ENCODE peak calls at places on chromosomes 16 and 17, in six cellular contexts. R, C, X, A, E and B are unnamed samples.

GRCh38 chr16:426115-426905 is 861 bp downstream of the RAB11FIP3 start:
- DNase-seq in R (no peak), C (no peak), X (no peak), A (peak; percentile 26), E (no peak), B (no peak)

GRCh38 chr17:48259710-48260291 is 152.2 kb downstream of the SNX11 start:
- DNase-seq in R (peak; percentile 45), C (no peak), X (no peak), A (peak; percentile 61), E (no peak), B (no peak)

GRCh38 chr17:35486920-35487727 is 38.6 kb upstream of the SLFN13 start:
- DNase-seq in R (peak; percentile 56), C (no peak), X (no peak), A (peak; percentile 35), E (no peak), B (no peak)

GRCh38 chr17:1485748-1486376 is 6.6 kb downstream of the MYO1C start:
- DNase-seq in R (peak; percentile 60), C (no peak), X (no peak), A (peak; percentile 86), E (peak; percentile 72), B (peak; percentile 65)

GRCh38 chr17:67800495-67800928 is 24.8 kb upstream of the BPTF start:
- DNase-seq in R (peak; percentile 75), C (peak; percentile 50), X (peak; percentile 59), A (peak; percentile 79), E (peak; percentile 73), B (peak; percentile 93)

GRCh38 chr17:63113167-63113566 is 147.1 kb downstream of the TANC2 start:
- DNase-seq in R (no peak), C (no peak), X (no peak), A (no peak), E (no peak), B (no peak)

GRCh38 chr17:45648642-45649041 is 135.5 kb upstream of the CRHR1 start:
- DNase-seq in R (no peak), C (no peak), X (no peak), A (no peak), E (no peak), B (peak; percentile 82)

GRCh38 chr17:37541880-37542675 is 52.4 kb downstream of the DUSP14 start:
- DNase-seq in R (peak; percentile 83), C (no peak), X (no peak), A (peak; percentile 62), E (no peak), B (no peak)

GRCh38 chr16:88541831-88542230 is 28.4 kb upstream of the ZC3H18 start:
- DNase-seq in R (no peak), C (no peak), X (no peak), A (no peak), E (no peak), B (no peak)

GRCh38 chr17:61806081-61806828 is 57.1 kb downstream of the BRIP1 start:
- DNase-seq in R (no peak), C (no peak), X (no peak), A (no peak), E (no peak), B (no peak)

GRCh38 chr17:27559996-27560481 is 70.9 kb upstream of the LGALS9 start:
- DNase-seq in R (peak; percentile 93), C (no peak), X (no peak), A (peak; percentile 85), E (no peak), B (no peak)

GRCh38 chr16:22979038-22979437 is 165.1 kb downstream of the HS3ST2 start:
- DNase-seq in R (no peak), C (no peak), X (no peak), A (no peak), E (no peak), B (no peak)

GRCh38 chr17:81043725-81044427 is 8.9 kb downstream of the BAIAP2 start:
- DNase-seq in R (no peak), C (no peak), X (peak; percentile 33), A (peak; percentile 59), E (peak; percentile 95), B (peak; percentile 83)

GRCh38 chr17:67863624-67864247 is 38.4 kb downstream of the BPTF start:
- DNase-seq in R (peak; percentile 13), C (no peak), X (no peak), A (no peak), E (no peak), B (no peak)

GRCh38 chr16:83952940-83953795 is at the start of gene OSGIN1:
- DNase-seq in R (peak; percentile 93), C (no peak), X (no peak), A (peak; percentile 95), E (peak; percentile 84), B (peak; percentile 81)

GRCh38 chr17:17437893-17438292 is 38.9 kb upstream of the MED9 start:
- DNase-seq in R (no peak), C (no peak), X (no peak), A (no peak), E (no peak), B (no peak)

GRCh38 chr17:17443173-17443572 is 33.6 kb upstream of the MED9 start:
- DNase-seq in R (peak; percentile 43), C (no peak), X (no peak), A (peak; percentile 27), E (no peak), B (no peak)

GRCh38 chr17:17439971-17440843 is 36.6 kb upstream of the MED9 start:
- DNase-seq in R (peak; percentile 42), C (peak; percentile 41), X (peak; percentile 74), A (peak; percentile 46), E (peak; percentile 33), B (peak; percentile 87)

GRCh38 chr17:17437461-17437860 is 39.3 kb upstream of the MED9 start:
- DNase-seq in R (no peak), C (no peak), X (no peak), A (no peak), E (no peak), B (no peak)

DNA sequence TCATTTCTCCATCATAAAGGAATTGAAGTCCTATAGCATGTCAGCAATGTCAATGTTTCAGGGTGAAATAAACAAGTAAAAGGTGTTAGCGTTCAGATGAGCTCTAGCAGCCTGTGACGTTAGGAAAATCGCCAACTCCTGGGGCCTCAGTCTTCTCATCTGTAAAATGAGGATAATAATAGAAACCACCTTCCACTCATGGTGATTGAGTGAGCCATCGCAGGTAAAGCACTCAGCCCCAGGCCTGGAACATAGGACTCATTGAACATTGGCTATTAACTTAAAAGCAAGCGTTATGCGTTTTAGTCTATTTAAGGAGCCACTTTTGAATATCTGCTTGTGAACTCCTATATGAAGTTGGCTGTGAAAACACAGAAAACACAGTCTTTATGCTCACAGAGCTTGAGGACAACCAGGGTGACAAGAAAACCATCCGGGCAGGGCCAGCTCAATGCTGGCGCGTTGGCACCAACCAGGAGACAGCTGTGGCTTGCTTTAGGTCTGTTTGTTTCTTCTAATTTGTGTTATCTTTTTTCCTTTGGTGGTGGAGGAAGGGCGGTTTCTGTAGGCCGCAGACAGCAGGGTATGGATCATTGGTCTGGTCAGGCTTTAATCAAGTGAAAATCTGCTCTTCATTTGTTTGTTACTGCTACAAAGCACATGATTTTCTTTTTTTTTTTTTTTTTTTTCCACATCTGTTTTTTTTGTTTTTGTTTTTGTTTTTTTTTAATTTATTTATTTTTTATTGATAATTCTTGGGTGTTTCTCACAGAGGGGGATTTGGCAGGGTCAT is 35.7 kb upstream of the MED9 start:
- DNase-seq in R (no peak), C (no peak), X (no peak), A (no peak), E (no peak), B (no peak)
- H3K4me1 ChIP-seq in R (peaks cover 9% of the 10 kb centered on the region), C (peaks cover 5% of the 10 kb centered on the region), X (no peaks in the 10 kb centered on the region), A (peaks cover 16% of the 10 kb centered on the region), E (peaks cover 3% of the 10 kb centered on the region), B (no peaks in the 10 kb centered on the region)

DNA sequence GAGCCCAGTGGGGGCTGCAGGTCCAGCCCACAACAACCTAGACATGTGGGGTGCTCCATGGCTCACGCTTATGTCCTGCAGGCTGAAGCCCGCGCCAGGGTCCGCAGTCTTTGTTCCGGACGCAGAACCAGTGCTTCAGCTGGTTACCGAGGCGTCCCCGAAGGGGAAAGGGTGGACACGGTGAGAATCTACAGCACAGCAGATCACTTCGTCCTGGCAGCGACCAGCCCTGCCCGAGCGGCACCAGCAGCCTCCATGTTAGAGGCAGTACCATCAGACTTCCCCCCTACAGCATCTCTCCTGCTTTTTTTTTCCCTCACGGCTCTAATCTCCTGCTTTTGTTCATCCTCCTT is 1736.4 kb downstream of the TP53TG3F start:
- DNase-seq in R (no peak), C (no peak), X (no peak), A (no peak), E (no peak), B (no peak)
- H3K9me3 ChIP-seq in R (peaks cover 23% of the 10 kb centered on the region), C (no peaks in the 10 kb centered on the region), X (peaks cover 81% of the 10 kb centered on the region), A (no peaks in the 10 kb centered on the region), E (peaks cover 49% of the 10 kb centered on the region), B (peaks cover 74% of the 10 kb centered on the region)

DNA sequence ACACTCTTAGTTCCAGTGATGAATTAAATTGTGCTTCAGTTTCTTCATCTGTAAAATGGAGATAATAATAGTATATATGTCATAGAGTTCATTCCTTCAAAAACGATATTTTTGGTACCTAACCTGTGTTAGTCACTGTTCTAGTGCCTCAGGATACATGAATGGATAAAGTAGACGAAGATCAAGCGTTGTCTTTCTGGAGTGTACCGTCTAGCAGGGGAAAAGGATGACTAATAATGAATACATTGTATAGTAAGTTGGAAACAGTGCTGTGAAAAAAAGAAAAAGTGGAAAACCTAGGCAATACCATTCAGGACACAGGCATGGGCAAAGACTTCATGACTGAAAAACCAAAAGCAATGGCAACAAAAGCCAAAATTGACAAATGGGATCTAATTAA is 8.6 kb downstream of the KRT10 start:
- DNase-seq in R (peak; percentile 47), C (no peak), X (no peak), A (no peak), E (no peak), B (no peak)
- H2BK5ac ChIP-seq in R (no peak overlapping the region), C (no peak overlapping the region), X (no peak overlapping the region), A (no peak overlapping the region), E (no peak overlapping the region), B (no peak overlapping the region)

DNA sequence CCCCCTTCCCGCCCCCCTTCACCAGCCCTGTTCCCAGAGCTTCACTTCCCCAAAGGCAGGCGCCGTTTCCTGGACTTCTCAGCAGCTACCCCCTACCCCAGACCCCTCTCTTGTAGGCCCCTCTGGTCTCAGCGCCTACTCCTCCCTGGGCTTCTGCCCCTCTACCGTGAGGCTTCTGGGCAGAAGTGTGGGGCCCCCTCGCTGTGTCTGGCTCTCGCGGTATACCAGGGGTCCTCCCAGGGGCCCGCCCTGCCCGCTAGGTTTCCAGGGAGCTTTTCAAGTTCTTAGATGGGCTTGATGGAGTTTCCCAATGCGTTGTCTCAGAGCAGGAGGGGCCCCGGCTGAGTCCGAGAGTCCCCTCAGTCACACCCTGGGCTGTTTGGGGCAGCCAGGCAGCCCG is 247.1 kb downstream of the SEC14L1 start:
- DNase-seq in R (no peak), C (no peak), X (no peak), A (no peak), E (no peak), B (no peak)
- H3K4me1 ChIP-seq in R (peaks cover 76% of the 10 kb centered on the region), C (peaks cover 79% of the 10 kb centered on the region), X (peaks cover 26% of the 10 kb centered on the region), A (peaks cover 70% of the 10 kb centered on the region), E (peaks cover 69% of the 10 kb centered on the region), B (peaks cover 9% of the 10 kb centered on the region)

DNA sequence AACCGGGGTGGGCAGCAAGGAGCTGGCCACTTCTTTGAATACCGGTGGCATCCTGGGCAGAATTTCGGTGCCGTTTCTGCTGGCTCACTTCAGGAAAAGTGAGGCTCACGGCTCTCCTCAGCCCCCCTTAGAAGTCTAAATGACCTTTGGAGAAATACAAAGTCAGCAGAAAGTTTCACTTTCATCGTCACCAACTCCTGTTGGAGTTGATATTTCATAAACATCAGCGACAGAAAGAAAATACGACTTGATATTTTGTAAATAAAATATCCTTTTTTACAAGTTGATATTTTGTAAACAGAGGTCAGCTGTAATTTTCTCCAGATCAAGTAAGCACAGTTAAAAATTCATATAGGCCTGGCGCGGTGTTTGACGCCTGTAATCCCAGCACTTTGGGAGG is 781 bp downstream of the ZNF75A start:
- DNase-seq in R (no peak), C (no peak), X (no peak), A (no peak), E (no peak), B (no peak)
- H3K9me3 ChIP-seq in R (peaks cover 48% of the 10 kb centered on the region), C (peaks cover 64% of the 10 kb centered on the region), X (peaks cover 56% of the 10 kb centered on the region), A (peaks cover 74% of the 10 kb centered on the region), E (peaks cover 26% of the 10 kb centered on the region), B (peaks cover 38% of the 10 kb centered on the region)